ENCODE peak calls at places on chromosomes 12 and 14, in four cellular contexts. Y is psoas muscle; P is CD4-positive, alpha-beta memory T cell; M is GM23338. H is an unnamed sample. For H3K4me1, the result is how much of the 10 kb centered on the place peaks cover.

GRCh38 chr12:50589650-50590435 is 85.1 kb downstream of the DIP2B start:
- DNase-seq in Y (no peak), P (peak), M (no peak), H (no peak)

GRCh38 chr14:106848330-106849121 is 1322.1 kb downstream of the TMEM121 start:
- DNase-seq in Y (no peak), P (no peak), M (no peak), H (no peak)

GRCh38 chr14:88748288-88748687 is 44.5 kb downstream of the EML5 start:
- DNase-seq in Y (no peak), P (no peak), M (no peak), H (no peak)

GRCh38 chr12:83690465-83690864 is 1003.8 kb downstream of the TMTC2 start:
- DNase-seq in Y (no peak), P (no peak), M (no peak), H (no peak)

GRCh38 chr12:64951944-64952343 is 127.5 kb downstream of the TBC1D30 start:
- DNase-seq in Y (no peak), P (no peak), M (no peak), H (no peak)

GRCh38 chr12:26280869-26281268 is 85.5 kb downstream of the SSPN start:
- DNase-seq in Y (no peak), P (no peak), M (no peak), H (no peak)

GRCh38 chr14:32998433-32998832 is 59.8 kb downstream of the NPAS3 start:
- DNase-seq in Y (no peak), P (no peak), M (peak), H (no peak)

GRCh38 chr12:4526923-4527546 is 11.7 kb upstream of the RAD51AP1 start:
- DNase-seq in Y (no peak), P (peak), M (peak), H (peak)

GRCh38 chr12:7602287-7602686 is 63.4 kb downstream of the APOBEC1 start:
- DNase-seq in Y (no peak), P (no peak), M (no peak), H (no peak)

GRCh38 chr12:120571299-120571698 is 9.9 kb downstream of the POP5 start:
- DNase-seq in Y (no peak), P (no peak), M (no peak), H (no peak)

GRCh38 chr14:88518592-88519512 is 36.0 kb downstream of the PTPN21 start:
- DNase-seq in Y (no peak), P (no peak), M (no peak), H (no peak)

GRCh38 chr12:111410229-111411186 is 4.8 kb downstream of the SH2B3 start:
- DNase-seq in Y (no peak), P (no peak), M (no peak), H (no peak)

GRCh38 chr12:101375573-101375972 is 32.0 kb downstream of the ARL1 start:
- DNase-seq in Y (no peak), P (no peak), M (no peak), H (no peak)

GRCh38 chr14:31380106-31380505 is 40.2 kb downstream of the HEATR5A start:
- DNase-seq in Y (no peak), P (no peak), M (no peak), H (no peak)

GRCh38 chr12:32609966-32610365 is 69.1 kb upstream of the DNM1L start:
- DNase-seq in Y (no peak), P (no peak), M (no peak), H (no peak)

GRCh38 chr12:91703884-91704283 is 441.8 kb downstream of the BTG1 start:
- DNase-seq in Y (no peak), P (no peak), M (no peak), H (no peak)

GRCh38 chr14:80523518-80524117 is 312.3 kb upstream of the DIO2 start:
- DNase-seq in Y (no peak), P (no peak), M (no peak), H (no peak)

GRCh38 chr12:32002848-32003493 is 43.8 kb downstream of the RESF1 start:
- DNase-seq in Y (no peak), P (no peak), M (no peak), H (no peak)

GRCh38 chr14:99257673-99258221 is 14.2 kb downstream of the BCL11B start:
- DNase-seq in Y (no peak), P (peak), M (no peak), H (no peak)

GRCh38 chr12:27802936-27803335 is 22.9 kb upstream of the MANSC4 start:
- DNase-seq in Y (no peak), P (no peak), M (no peak), H (no peak)

GRCh38 chr14:101927859-101928258 is 36.5 kb upstream of the DYNC1H1 start:
- DNase-seq in Y (peak), P (no peak), M (no peak), H (no peak)

GRCh38 chr14:73761621-73762355 is 47.6 kb upstream of the PNMA1 start:
- DNase-seq in Y (no peak), P (no peak), M (no peak), H (no peak)

GRCh38 chr14:80798878-80799277 is 142.7 kb downstream of the CEP128 start:
- DNase-seq in Y (no peak), P (no peak), M (no peak), H (no peak)

GRCh38 chr12:25979563-25979962 is 21.1 kb downstream of the RASSF8 start:
- DNase-seq in Y (no peak), P (no peak), M (no peak), H (no peak)

GRCh38 chr12:75137896-75138295 is 71.7 kb downstream of the KCNC2 start:
- DNase-seq in Y (no peak), P (no peak), M (no peak), H (no peak)

GRCh38 chr12:112381421-112381897 is 772 bp downstream of the HECTD4 start:
- DNase-seq in Y (peak), P (no peak), M (no peak), H (peak)

GRCh38 chr14:78758333-78758732 is 588.2 kb downstream of the NRXN3 start:
- DNase-seq in Y (no peak), P (no peak), M (peak), H (no peak)

GRCh38 chr12:34348064-34348463 is 325.8 kb downstream of the ALG10 start:
- DNase-seq in Y (no peak), P (no peak), M (no peak), H (no peak)

GRCh38 chr14:36069535-36069900 is 107.0 kb downstream of the PTCSC3 start:
- DNase-seq in Y (no peak), P (peak), M (peak), H (peak)

GRCh38 chr12:132617822-132618682 is 524 bp upstream of the P2RX2 start:
- DNase-seq in Y (peak), P (no peak), M (peak), H (no peak)

GRCh38 chr12:87661770-87662402 is 367.3 kb downstream of the C12orf50 start:
- DNase-seq in Y (no peak), P (no peak), M (no peak), H (no peak)

GRCh38 chr14:97074860-97075259 is 277.7 kb downstream of the VRK1 start:
- DNase-seq in Y (no peak), P (no peak), M (no peak), H (no peak)

GRCh38 chr12:12442548-12443071 is 85.7 kb downstream of the BORCS5 start:
- DNase-seq in Y (no peak), P (no peak), M (no peak), H (no peak)
- H3K27ac ChIP-seq in Y (peak), P (peak), M (no peak), H (peak)

GRCh38 chr12:89384050-89384749 is 31.9 kb upstream of the DUSP6 start:
- DNase-seq in Y (no peak), P (no peak), M (peak), H (no peak)
- H3K4me3 ChIP-seq in Y (no peak), P (no peak), M (no peak), H (no peak)

GRCh38 chr12:67043771-67044170 is 225.4 kb upstream of the CAND1 start:
- DNase-seq in Y (no peak), P (no peak), M (no peak), H (no peak)
- H3K4me1 ChIP-seq in Y (under half), P (under half), M (under half), H (under half)

DNA sequence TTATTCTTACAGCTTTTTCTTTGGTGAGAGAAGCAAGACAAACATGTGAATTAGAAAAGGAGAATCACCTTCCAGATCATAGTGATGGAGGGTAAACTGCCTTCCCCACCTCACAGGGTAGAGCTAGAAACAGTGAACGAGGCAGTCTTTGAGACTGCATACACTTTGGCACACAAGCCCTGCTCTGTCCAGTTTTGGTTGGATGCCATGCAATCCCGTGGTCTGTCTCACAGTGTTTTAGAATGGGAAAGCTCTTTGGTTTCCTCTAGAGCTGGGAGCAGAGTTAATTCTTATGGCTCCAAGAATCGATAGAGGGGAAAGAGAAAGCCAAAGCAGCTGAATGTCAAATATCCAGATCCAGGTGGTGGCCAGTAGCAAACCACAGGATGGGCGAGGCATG is 21.9 kb downstream of the TDP1 start:
- DNase-seq in Y (no peak), P (no peak), M (no peak), H (no peak)
- H3K27ac ChIP-seq in Y (no peak), P (no peak), M (no peak), H (no peak)

H was measured in CD8-positive, alpha-beta memory T cell.